ENCODE peak calls at places on chromosomes 3 and 15, in six cellular contexts. C is thoracic aorta; K is amniotic epithelial cell; Z is pulmonary artery endothelial cell; N is islet precursor cell; O is CD4-positive, alpha-beta T cell. V is an unnamed sample.
A peak's percentile ranks its signal among the peaks of the same experiment; 100 is the strongest.

GRCh38 chr3:63753567-63753966 is 65.5 kb upstream of the C3orf49 start:
- DNase-seq in K (peak; percentile 50), N (no peak), C (no peak), Z (no peak), O (no peak), V (no peak)

GRCh38 chr3:134242649-134243637 is 7.7 kb downstream of the RYK start:
- DNase-seq in C (no peak), K (peak; percentile 86), Z (no peak), O (no peak), N (no peak), V (peak; percentile 18)

GRCh38 chr3:40255532-40255931 is 54.0 kb upstream of the EIF1B start:
- DNase-seq in N (no peak), C (no peak), Z (no peak), K (no peak), O (no peak), V (no peak)

GRCh38 chr3:55697177-55697865 is 210.2 kb upstream of the WNT5A start:
- DNase-seq in C (no peak), N (no peak), K (no peak), O (no peak), Z (no peak), V (no peak)

GRCh38 chr3:124793054-124793740 is 62.9 kb downstream of the UMPS start:
- DNase-seq in O (no peak), Z (no peak), C (no peak), K (peak; percentile 80), N (no peak), V (no peak)

GRCh38 chr15:74790080-74790916 is 8.4 kb downstream of the CSK start:
- DNase-seq in Z (no peak), O (no peak), K (peak; percentile 82), N (peak; percentile 56), C (no peak), V (peak; percentile 53)

GRCh38 chr3:23302276-23302675 is 99.1 kb downstream of the UBE2E2 start:
- DNase-seq in C (no peak), K (peak; percentile 32), N (no peak), Z (no peak), O (no peak), V (no peak)

GRCh38 chr15:27535445-27536129 is 563.5 kb downstream of the OCA2 start:
- DNase-seq in O (no peak), C (no peak), K (no peak), Z (no peak), N (no peak), V (no peak)

GRCh38 chr15:99717129-99718024 is 15.9 kb downstream of the LYSMD4 start:
- DNase-seq in Z (no peak), O (no peak), K (no peak), N (peak; percentile 40), C (no peak), V (no peak)

GRCh38 chr15:39016706-39017105 is 452.1 kb upstream of the RASGRP1 start:
- DNase-seq in K (peak; percentile 98), Z (no peak), N (no peak), O (no peak), C (no peak), V (no peak)

GRCh38 chr3:55000546-55000945 is 72.7 kb upstream of the LRTM1 start:
- DNase-seq in C (no peak), K (peak; percentile 87), Z (no peak), O (no peak), N (peak; percentile 97), V (no peak)

GRCh38 chr3:127074900-127075360 is 92.0 kb downstream of the PLXNA1 start:
- DNase-seq in K (peak; percentile 14), Z (no peak), C (no peak), N (peak; percentile 77), O (no peak), V (no peak)

GRCh38 chr15:51936119-51936478 is 35.5 kb downstream of the LEO1 start:
- DNase-seq in C (no peak), Z (no peak), K (no peak), N (no peak), O (no peak), V (no peak)

GRCh38 chr3:187742351-187743171 is 2.7 kb downstream of the BCL6 start:
- DNase-seq in N (no peak), O (no peak), K (peak; percentile 68), C (no peak), Z (no peak), V (no peak)

GRCh38 chr3:150376001-150376848 is 31.9 kb upstream of the TSC22D2 start:
- DNase-seq in Z (no peak), N (no peak), C (no peak), K (peak; percentile 79), O (no peak), V (no peak)

GRCh38 chr3:172145287-172145686 is 105.9 kb downstream of the FNDC3B start:
- DNase-seq in C (no peak), Z (no peak), N (no peak), O (no peak), K (no peak), V (no peak)

GRCh38 chr3:179603831-179604230 is 607 bp downstream of the MRPL47 start:
- DNase-seq in N (no peak), K (no peak), Z (no peak), O (no peak), C (no peak), V (no peak)

GRCh38 chr3:178181784-178182183 is 354.5 kb upstream of the KCNMB2 start:
- DNase-seq in O (no peak), N (no peak), Z (no peak), K (no peak), C (no peak), V (no peak)

GRCh38 chr3:152870027-152870426 is 35.1 kb downstream of the P2RY1 start:
- DNase-seq in K (no peak), O (no peak), N (no peak), C (no peak), Z (no peak), V (no peak)

GRCh38 chr3:123651449-123652345 is 66.8 kb upstream of the HACD2 start:
- DNase-seq in N (no peak), Z (no peak), K (no peak), O (no peak), C (no peak), V (no peak)

GRCh38 chr3:195271116-195271858 is at the start of gene XXYLT1:
- DNase-seq in C (no peak), O (peak; percentile 86), Z (peak; percentile 69), N (peak; percentile 96), K (peak; percentile 73), V (peak; percentile 79)

GRCh38 chr3:187327827-187328226 is 36.3 kb upstream of the MASP1 start:
- DNase-seq in C (no peak), Z (no peak), N (no peak), K (no peak), O (no peak), V (no peak)

GRCh38 chr3:103966749-103967148 is 1400.0 kb upstream of the ALCAM start:
- DNase-seq in O (no peak), K (no peak), N (peak; percentile 46), Z (no peak), C (no peak), V (no peak)

GRCh38 chr3:76673171-76673570 is 366.7 kb upstream of the ROBO2 start:
- DNase-seq in C (no peak), K (peak; percentile 17), Z (no peak), N (peak; percentile 80), O (no peak), V (no peak)

GRCh38 chr3:151051533-151051932 is 33.9 kb upstream of the MED12L start:
- DNase-seq in Z (no peak), K (no peak), N (no peak), C (no peak), O (no peak), V (no peak)

GRCh38 chr3:125434582-125435011 is 59.5 kb upstream of the ZNF148 start:
- DNase-seq in O (no peak), K (no peak), C (no peak), Z (no peak), N (no peak), V (no peak)

GRCh38 chr3:149340310-149340933 is 7.0 kb upstream of the TM4SF18 start:
- DNase-seq in Z (peak; percentile 68), C (no peak), O (no peak), N (no peak), K (no peak), V (no peak)

GRCh38 chr3:67655364-67656121 is 1.1 kb upstream of the SUCLG2 start:
- DNase-seq in Z (no peak), N (no peak), C (no peak), K (no peak), O (peak; percentile 48), V (no peak)

GRCh38 chr3:185317674-185318073 is 45.3 kb upstream of the MAP3K13 start:
- DNase-seq in N (no peak), K (no peak), Z (no peak), O (no peak), C (no peak), V (no peak)

GRCh38 chr15:88909956-88910831 is 3.0 kb downstream of the MFGE8 start:
- DNase-seq in O (no peak), N (no peak), K (peak; percentile 76), C (no peak), Z (no peak), V (no peak)

GRCh38 chr3:160739079-160739478 is 17.0 kb upstream of the PPM1L start:
- DNase-seq in N (no peak), O (no peak), C (no peak), K (no peak), Z (no peak), V (no peak)

GRCh38 chr3:161347726-161348125 is 23.6 kb downstream of the SPTSSB start:
- DNase-seq in K (no peak), Z (no peak), N (no peak), C (no peak), O (no peak), V (no peak)

GRCh38 chr15:76401285-76401684 is 64.7 kb downstream of the ISL2 start:
- DNase-seq in K (peak; percentile 45), C (no peak), N (no peak), Z (no peak), O (no peak), V (no peak)

GRCh38 chr3:131705558-131706051 is 202.8 kb upstream of the MRPL3 start:
- DNase-seq in Z (no peak), N (peak; percentile 91), O (no peak), K (no peak), C (no peak), V (no peak)

V was measured in tibial nerve.